ENCODE peak calls at places on chromosomes 7 and 10, in eight cellular contexts. One of them, this sample, is unnamed.

GRCh38 chr10:88062385-88062784 is 199.0 kb downstream of the PTEN start:
- DNase-seq in lung: no peak
- DNase-seq in AG04450: no peak
- DNase-seq in occipital lobe: no peak
- DNase-seq in hippocampal formation: no peak
- DNase-seq in stimulated activated CD4-positive, alpha-beta T cell treated with anti-CD3 and anti-CD28 coated beads, Interleukin-12 subunit alpha, Interleukin-12 subunit beta, amount 100 ng/mL, for 24 hours: no peak
- DNase-seq in EL: no peak
- DNase-seq in stimulated activated CD8-positive, alpha-beta memory T cell treated with anti-CD3 and anti-CD28 coated beads, Interleukin-7, amount 100 ng/mL, for 24 hours: no peak
- DNase-seq in this sample: no peak

GRCh38 chr7:121872831-121873764 is at the start of gene PTPRZ1:
- DNase-seq in lung: no peak
- DNase-seq in AG04450: no peak
- DNase-seq in occipital lobe: peak; percentile 17
- DNase-seq in hippocampal formation: no peak
- DNase-seq in stimulated activated CD4-positive, alpha-beta T cell treated with anti-CD3 and anti-CD28 coated beads, Interleukin-12 subunit alpha, Interleukin-12 subunit beta, amount 100 ng/mL, for 24 hours: no peak
- DNase-seq in EL: peak; percentile 19
- DNase-seq in stimulated activated CD8-positive, alpha-beta memory T cell treated with anti-CD3 and anti-CD28 coated beads, Interleukin-7, amount 100 ng/mL, for 24 hours: no peak
- DNase-seq in this sample: peak; percentile 49

GRCh38 chr10:101716891-101717659 is 22.1 kb upstream of the FBXW4 start:
- DNase-seq in lung: no peak
- DNase-seq in AG04450: no peak
- DNase-seq in occipital lobe: no peak
- DNase-seq in hippocampal formation: no peak
- DNase-seq in stimulated activated CD4-positive, alpha-beta T cell treated with anti-CD3 and anti-CD28 coated beads, Interleukin-12 subunit alpha, Interleukin-12 subunit beta, amount 100 ng/mL, for 24 hours: no peak
- DNase-seq in EL: no peak
- DNase-seq in stimulated activated CD8-positive, alpha-beta memory T cell treated with anti-CD3 and anti-CD28 coated beads, Interleukin-7, amount 100 ng/mL, for 24 hours: no peak
- DNase-seq in this sample: no peak

GRCh38 chr7:101315336-101315735 is 6.3 kb downstream of the IFT22 start:
- DNase-seq in lung: peak; percentile 34
- DNase-seq in AG04450: no peak
- DNase-seq in occipital lobe: no peak
- DNase-seq in hippocampal formation: peak; percentile 0
- DNase-seq in stimulated activated CD4-positive, alpha-beta T cell treated with anti-CD3 and anti-CD28 coated beads, Interleukin-12 subunit alpha, Interleukin-12 subunit beta, amount 100 ng/mL, for 24 hours: no peak
- DNase-seq in EL: peak; percentile 42
- DNase-seq in stimulated activated CD8-positive, alpha-beta memory T cell treated with anti-CD3 and anti-CD28 coated beads, Interleukin-7, amount 100 ng/mL, for 24 hours: peak; percentile 13
- DNase-seq in this sample: peak; percentile 55

GRCh38 chr10:78811174-78811573 is 257.6 kb upstream of the ZMIZ1 start:
- DNase-seq in lung: no peak
- DNase-seq in AG04450: no peak
- DNase-seq in occipital lobe: no peak
- DNase-seq in hippocampal formation: no peak
- DNase-seq in stimulated activated CD4-positive, alpha-beta T cell treated with anti-CD3 and anti-CD28 coated beads, Interleukin-12 subunit alpha, Interleukin-12 subunit beta, amount 100 ng/mL, for 24 hours: no peak
- DNase-seq in EL: no peak
- DNase-seq in stimulated activated CD8-positive, alpha-beta memory T cell treated with anti-CD3 and anti-CD28 coated beads, Interleukin-7, amount 100 ng/mL, for 24 hours: no peak
- DNase-seq in this sample: peak; percentile 29

GRCh38 chr7:31109751-31110150 is 57.6 kb downstream of the ADCYAP1R1 start:
- DNase-seq in lung: no peak
- DNase-seq in AG04450: no peak
- DNase-seq in occipital lobe: no peak
- DNase-seq in hippocampal formation: no peak
- DNase-seq in stimulated activated CD4-positive, alpha-beta T cell treated with anti-CD3 and anti-CD28 coated beads, Interleukin-12 subunit alpha, Interleukin-12 subunit beta, amount 100 ng/mL, for 24 hours: no peak
- DNase-seq in EL: no peak
- DNase-seq in stimulated activated CD8-positive, alpha-beta memory T cell treated with anti-CD3 and anti-CD28 coated beads, Interleukin-7, amount 100 ng/mL, for 24 hours: no peak
- DNase-seq in this sample: no peak

GRCh38 chr7:102912742-102913141 is at the start of gene LRRC17:
- DNase-seq in lung: no peak
- DNase-seq in AG04450: peak; percentile 93
- DNase-seq in occipital lobe: no peak
- DNase-seq in hippocampal formation: no peak
- DNase-seq in stimulated activated CD4-positive, alpha-beta T cell treated with anti-CD3 and anti-CD28 coated beads, Interleukin-12 subunit alpha, Interleukin-12 subunit beta, amount 100 ng/mL, for 24 hours: no peak
- DNase-seq in EL: peak; percentile 76
- DNase-seq in stimulated activated CD8-positive, alpha-beta memory T cell treated with anti-CD3 and anti-CD28 coated beads, Interleukin-7, amount 100 ng/mL, for 24 hours: no peak
- DNase-seq in this sample: peak; percentile 75

GRCh38 chr7:85038466-85038865 is 148.4 kb downstream of the SEMA3D start:
- DNase-seq in lung: no peak
- DNase-seq in AG04450: no peak
- DNase-seq in occipital lobe: no peak
- DNase-seq in hippocampal formation: no peak
- DNase-seq in stimulated activated CD4-positive, alpha-beta T cell treated with anti-CD3 and anti-CD28 coated beads, Interleukin-12 subunit alpha, Interleukin-12 subunit beta, amount 100 ng/mL, for 24 hours: no peak
- DNase-seq in EL: no peak
- DNase-seq in stimulated activated CD8-positive, alpha-beta memory T cell treated with anti-CD3 and anti-CD28 coated beads, Interleukin-7, amount 100 ng/mL, for 24 hours: no peak
- DNase-seq in this sample: no peak

GRCh38 chr7:21902240-21902639 is 43.5 kb downstream of the CDCA7L start:
- DNase-seq in lung: no peak
- DNase-seq in AG04450: no peak
- DNase-seq in occipital lobe: no peak
- DNase-seq in hippocampal formation: no peak
- DNase-seq in stimulated activated CD4-positive, alpha-beta T cell treated with anti-CD3 and anti-CD28 coated beads, Interleukin-12 subunit alpha, Interleukin-12 subunit beta, amount 100 ng/mL, for 24 hours: no peak
- DNase-seq in EL: peak; percentile 82
- DNase-seq in stimulated activated CD8-positive, alpha-beta memory T cell treated with anti-CD3 and anti-CD28 coated beads, Interleukin-7, amount 100 ng/mL, for 24 hours: no peak
- DNase-seq in this sample: peak; percentile 81

GRCh38 chr10:7525314-7526016 is 114.6 kb upstream of the SFMBT2 start:
- DNase-seq in lung: peak; percentile 64
- DNase-seq in AG04450: peak; percentile 39
- DNase-seq in occipital lobe: peak; percentile 43
- DNase-seq in hippocampal formation: peak; percentile 88
- DNase-seq in stimulated activated CD4-positive, alpha-beta T cell treated with anti-CD3 and anti-CD28 coated beads, Interleukin-12 subunit alpha, Interleukin-12 subunit beta, amount 100 ng/mL, for 24 hours: peak; percentile 19
- DNase-seq in EL: peak; percentile 60
- DNase-seq in stimulated activated CD8-positive, alpha-beta memory T cell treated with anti-CD3 and anti-CD28 coated beads, Interleukin-7, amount 100 ng/mL, for 24 hours: no peak
- DNase-seq in this sample: peak; percentile 65

GRCh38 chr10:130717088-130717487 is 580.9 kb downstream of the GLRX3 start:
- DNase-seq in lung: no peak
- DNase-seq in AG04450: no peak
- DNase-seq in occipital lobe: no peak
- DNase-seq in hippocampal formation: no peak
- DNase-seq in stimulated activated CD4-positive, alpha-beta T cell treated with anti-CD3 and anti-CD28 coated beads, Interleukin-12 subunit alpha, Interleukin-12 subunit beta, amount 100 ng/mL, for 24 hours: no peak
- DNase-seq in EL: no peak
- DNase-seq in stimulated activated CD8-positive, alpha-beta memory T cell treated with anti-CD3 and anti-CD28 coated beads, Interleukin-7, amount 100 ng/mL, for 24 hours: no peak
- DNase-seq in this sample: no peak

GRCh38 chr7:155298288-155298833 is 683 bp downstream of the INSIG1 start:
- DNase-seq in lung: no peak
- DNase-seq in AG04450: no peak
- DNase-seq in occipital lobe: no peak
- DNase-seq in hippocampal formation: no peak
- DNase-seq in stimulated activated CD4-positive, alpha-beta T cell treated with anti-CD3 and anti-CD28 coated beads, Interleukin-12 subunit alpha, Interleukin-12 subunit beta, amount 100 ng/mL, for 24 hours: no peak
- DNase-seq in EL: peak; percentile 27
- DNase-seq in stimulated activated CD8-positive, alpha-beta memory T cell treated with anti-CD3 and anti-CD28 coated beads, Interleukin-7, amount 100 ng/mL, for 24 hours: no peak
- DNase-seq in this sample: no peak

GRCh38 chr10:44264244-44264643 is 120.7 kb downstream of the CXCL12 start:
- DNase-seq in lung: no peak
- DNase-seq in AG04450: no peak
- DNase-seq in occipital lobe: no peak
- DNase-seq in hippocampal formation: no peak
- DNase-seq in stimulated activated CD4-positive, alpha-beta T cell treated with anti-CD3 and anti-CD28 coated beads, Interleukin-12 subunit alpha, Interleukin-12 subunit beta, amount 100 ng/mL, for 24 hours: no peak
- DNase-seq in EL: no peak
- DNase-seq in stimulated activated CD8-positive, alpha-beta memory T cell treated with anti-CD3 and anti-CD28 coated beads, Interleukin-7, amount 100 ng/mL, for 24 hours: no peak
- DNase-seq in this sample: no peak

GRCh38 chr7:70051726-70052125 is 453.5 kb downstream of the AUTS2 start:
- DNase-seq in lung: no peak
- DNase-seq in AG04450: no peak
- DNase-seq in occipital lobe: no peak
- DNase-seq in hippocampal formation: no peak
- DNase-seq in stimulated activated CD4-positive, alpha-beta T cell treated with anti-CD3 and anti-CD28 coated beads, Interleukin-12 subunit alpha, Interleukin-12 subunit beta, amount 100 ng/mL, for 24 hours: no peak
- DNase-seq in EL: no peak
- DNase-seq in stimulated activated CD8-positive, alpha-beta memory T cell treated with anti-CD3 and anti-CD28 coated beads, Interleukin-7, amount 100 ng/mL, for 24 hours: no peak
- DNase-seq in this sample: no peak

GRCh38 chr10:17737021-17737965 is 14.7 kb upstream of the TMEM236 start:
- DNase-seq in lung: no peak
- DNase-seq in AG04450: peak; percentile 4
- DNase-seq in occipital lobe: no peak
- DNase-seq in hippocampal formation: peak; percentile 41
- DNase-seq in stimulated activated CD4-positive, alpha-beta T cell treated with anti-CD3 and anti-CD28 coated beads, Interleukin-12 subunit alpha, Interleukin-12 subunit beta, amount 100 ng/mL, for 24 hours: no peak
- DNase-seq in EL: peak; percentile 48
- DNase-seq in stimulated activated CD8-positive, alpha-beta memory T cell treated with anti-CD3 and anti-CD28 coated beads, Interleukin-7, amount 100 ng/mL, for 24 hours: no peak
- DNase-seq in this sample: peak; percentile 69